ENCODE peak calls at places on chromosome 6, in eight cellular contexts. L is stomach, G is K562, V is HepG2, P is breast epithelium, M is sigmoid colon, X is endothelial cell of umbilical vein, W is upper lobe of left lung. Z is an unnamed sample.

GRCh38 chr6:52590634-52590985 is 13.8 kb upstream of the TRAM2 start:
- DNase-seq in W (no peak), V (peak; percentile 52), M (no peak), G (no peak), P (no peak), L (no peak), X (no peak), Z (no peak)

GRCh38 chr6:70176853-70177550 is 125.9 kb downstream of the COL9A1 start:
- DNase-seq in G (no peak), W (no peak), P (no peak), V (no peak), L (no peak), M (no peak), X (no peak), Z (no peak)

GRCh38 chr6:3372912-3373554 is 83.8 kb downstream of the SLC22A23 start:
- DNase-seq in P (peak; percentile 68), V (peak; percentile 92), X (no peak), G (no peak), W (no peak), L (no peak), M (peak; percentile 48), Z (no peak)

GRCh38 chr6:971981-972640 is 279.2 kb upstream of the EXOC2 start:
- DNase-seq in V (no peak), L (no peak), M (no peak), X (no peak), P (no peak), G (no peak), W (no peak), Z (no peak)

GRCh38 chr6:7632501-7633290 is 42.7 kb downstream of the SNRNP48 start:
- DNase-seq in M (no peak), X (no peak), V (no peak), G (no peak), P (no peak), W (no peak), L (no peak), Z (no peak)

GRCh38 chr6:168126566-168127383 is 47.8 kb upstream of the FRMD1 start:
- DNase-seq in X (no peak), W (no peak), V (no peak), L (no peak), G (no peak), P (peak; percentile 35), M (peak; percentile 50), Z (peak; percentile 52)

GRCh38 chr6:22149501-22150490 is 147.0 kb downstream of the PRL start:
- DNase-seq in V (no peak), M (no peak), P (no peak), W (no peak), X (no peak), G (no peak), L (no peak), Z (no peak)

GRCh38 chr6:37705239-37706051 is 7.8 kb upstream of the MDGA1 start:
- DNase-seq in W (peak; percentile 60), M (peak; percentile 94), V (no peak), L (peak; percentile 62), G (peak; percentile 87), X (peak; percentile 82), P (peak; percentile 65), Z (peak; percentile 90)

GRCh38 chr6:148497256-148497655 is 154.6 kb downstream of the SASH1 start:
- DNase-seq in X (no peak), P (no peak), M (no peak), V (no peak), L (no peak), G (no peak), W (no peak), Z (no peak)

GRCh38 chr6:159434410-159434809 is 258.6 kb downstream of the SOD2 start:
- DNase-seq in P (no peak), V (no peak), X (no peak), W (no peak), G (no peak), M (no peak), L (no peak), Z (no peak)

GRCh38 chr6:99432877-99433276 is 7.8 kb upstream of the PNISR start:
- DNase-seq in G (no peak), W (no peak), L (no peak), X (no peak), M (no peak), P (no peak), V (peak; percentile 45), Z (no peak)

GRCh38 chr6:110645685-110646418 is 169.4 kb downstream of the CDK19 start:
- DNase-seq in X (no peak), L (no peak), W (no peak), P (no peak), G (no peak), V (no peak), M (no peak), Z (no peak)

GRCh38 chr6:158290659-158291058 is 21.6 kb upstream of the TULP4 start:
- DNase-seq in M (no peak), G (no peak), X (no peak), P (no peak), V (no peak), L (peak; percentile 37), W (no peak), Z (peak; percentile 89)

GRCh38 chr6:32954983-32955802 is 2.3 kb upstream of the HLA-DMA start:
- DNase-seq in M (no peak), P (no peak), V (peak; percentile 39), W (no peak), X (no peak), G (peak; percentile 32), L (peak; percentile 38), Z (no peak)

DNA sequence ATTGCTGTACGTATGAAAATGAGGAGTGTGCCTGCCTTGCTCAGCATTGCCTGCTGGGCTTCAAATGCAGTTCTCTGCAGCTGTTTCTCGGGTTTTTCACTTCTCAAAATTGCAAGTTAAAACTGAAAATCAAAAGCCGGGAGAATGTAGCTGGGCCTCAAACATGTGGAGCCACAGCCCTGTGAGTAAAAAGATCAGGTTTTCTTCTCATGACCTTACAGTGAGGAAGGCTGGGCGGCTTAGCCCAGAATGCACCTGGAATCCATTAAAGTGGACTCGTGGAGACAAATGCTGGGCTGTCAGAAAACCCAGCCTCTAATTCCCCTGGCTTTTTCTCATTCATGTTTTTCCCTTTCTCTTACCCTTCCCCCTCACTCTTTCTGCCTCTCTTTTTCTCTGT is 34.4 kb downstream of the DSE start:
- DNase-seq in L (no peak), W (no peak), X (no peak), P (no peak), M (no peak), G (no peak), V (no peak), Z (no peak)
- TF ChIP-seq POLR2A in L (no peak), W (no peak), X (no peak), P (no peak), M (no peak), G (no peak), V (no peak), Z (no peak)

DNA sequence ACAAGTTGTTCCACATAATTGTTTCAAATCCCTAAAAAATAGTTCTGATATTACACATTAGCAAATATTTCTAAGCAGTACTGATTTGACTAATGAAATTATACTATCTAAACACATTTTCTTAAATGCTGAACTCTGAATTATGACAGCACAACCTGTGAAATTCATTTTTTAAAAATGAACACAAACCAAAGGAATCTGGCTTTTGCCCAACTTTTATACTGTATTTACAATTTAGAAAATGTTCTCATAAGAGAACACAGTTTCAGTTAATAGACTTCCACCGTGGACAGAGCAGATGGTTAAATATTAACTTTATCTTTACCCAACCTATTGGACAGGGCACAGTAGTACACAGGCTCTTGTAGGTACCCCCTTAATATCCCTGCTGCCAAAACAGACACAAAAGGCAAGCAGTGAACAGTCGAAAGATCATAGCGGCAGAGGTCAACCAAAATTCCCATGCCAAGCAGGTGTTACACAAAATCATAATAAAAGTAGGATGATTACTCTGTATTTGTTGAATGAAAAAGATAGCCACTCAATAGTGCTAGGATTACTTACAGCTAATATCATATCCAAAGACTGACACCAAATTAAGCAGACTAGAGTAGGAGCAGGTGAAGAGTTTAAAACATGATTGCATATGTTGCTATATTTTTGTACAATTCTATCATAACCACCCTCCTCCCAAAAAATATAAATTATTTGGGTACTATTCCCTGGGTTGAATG is 122.4 kb downstream of the RNGTT start:
- DNase-seq in X (no peak), P (no peak), W (no peak), V (peak; percentile 85), L (no peak), M (no peak), G (no peak), Z (no peak)
- TF ChIP-seq POLR2AphosphoS5 in X (no peak), P (no peak), W (no peak), V (no peak), L (no peak), M (no peak), G (no peak), Z (no peak)

DNA sequence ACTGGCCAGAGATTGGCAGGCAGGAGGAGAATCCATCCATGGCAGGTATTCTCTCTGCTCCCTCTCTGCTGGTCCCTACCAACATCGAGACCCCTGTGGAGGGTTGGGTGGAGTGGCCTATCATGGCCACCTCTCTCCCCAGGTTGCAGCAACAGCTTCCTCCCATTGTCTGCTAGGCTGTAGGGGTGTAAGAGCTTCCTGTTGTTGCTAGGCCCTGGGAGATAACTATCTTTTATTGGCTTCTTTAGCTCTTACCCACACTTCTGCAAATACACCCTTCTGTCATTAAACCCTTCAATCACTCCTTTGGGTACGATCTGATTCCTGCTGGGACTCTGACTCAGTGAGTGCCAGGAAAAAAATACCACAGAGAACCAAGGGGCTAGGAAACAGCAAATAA is 66.6 kb upstream of the FAM184A start:
- DNase-seq in M (no peak), P (no peak), L (no peak), V (no peak), X (peak; percentile 21), G (no peak), W (no peak), Z (no peak)
- TF ChIP-seq CTCF in M (no peak), P (no peak), L (no peak), V (no peak), X (no peak), G (no peak), W (no peak), Z (no peak)

GRCh38 chr6:53846250-53846649 is 51.4 kb downstream of the LRRC1 start:
- DNase-seq in V (no peak), G (no peak), M (no peak), L (no peak), X (no peak), P (no peak), W (no peak), Z (no peak)
- TF ChIP-seq POLR2A in V (no peak), G (no peak), M (no peak), L (no peak), X (no peak), P (no peak), W (no peak), Z (no peak)

Z was measured in spleen.